ENCODE peak calls at places on chromosomes 2 and 18, in ten cellular contexts. P is GM23248, T is ovary, E is foreskin keratinocyte, I is neural progenitor cell, O is lung, K is uterus, M is GM23338, X is mammary epithelial cell, J is stomach. R is an unnamed sample.
A peak's percentile ranks its signal among the peaks of the same experiment; 100 is the strongest.

GRCh38 chr2:228701506-228701905 is 520.0 kb upstream of the SPHKAP start:
- DNase-seq in O (no peak), X (no peak), E (no peak), P (no peak), I (no peak), K (no peak), T (no peak), M (no peak), J (no peak), R (no peak)

GRCh38 chr2:178109813-178110212 is 2.4 kb upstream of the RBM45 start:
- DNase-seq in M (peak; percentile 74), J (no peak), O (no peak), K (no peak), E (peak; percentile 33), T (no peak), X (peak; percentile 23), P (peak; percentile 66), I (peak; percentile 51), R (no peak)

GRCh38 chr2:10096641-10097040 is 16.4 kb upstream of the CYS1 start:
- DNase-seq in K (no peak), E (no peak), I (peak; percentile 16), M (no peak), X (no peak), J (no peak), P (no peak), O (no peak), T (no peak), R (no peak)

GRCh38 chr2:177651833-177652232 is 259.3 kb downstream of the AGPS start:
- DNase-seq in J (no peak), T (no peak), O (no peak), P (no peak), E (no peak), K (no peak), I (peak; percentile 78), X (no peak), M (peak; percentile 69), R (no peak)

GRCh38 chr18:10771053-10771709 is 245.4 kb downstream of the NAPG start:
- DNase-seq in M (no peak), I (no peak), P (peak; percentile 16), E (peak; percentile 33), X (peak; percentile 20), K (no peak), J (no peak), O (no peak), T (no peak), R (no peak)

GRCh38 chr2:188497736-188498135 is 206.1 kb downstream of the GULP1 start:
- DNase-seq in I (no peak), E (no peak), O (no peak), J (no peak), P (no peak), M (no peak), X (no peak), T (no peak), K (no peak), R (no peak)

GRCh38 chr18:47100214-47100831 is 50.0 kb downstream of the HDHD2 start:
- DNase-seq in O (peak; percentile 36), I (peak; percentile 67), M (peak; percentile 92), P (peak; percentile 71), X (peak; percentile 52), T (peak; percentile 11), E (peak; percentile 67), K (peak; percentile 44), J (peak; percentile 59), R (no peak)

GRCh38 chr2:143451622-143452021 is 322.4 kb downstream of the ARHGAP15 start:
- DNase-seq in O (no peak), J (no peak), K (no peak), E (peak; percentile 29), I (no peak), T (no peak), P (peak; percentile 35), M (no peak), X (peak; percentile 31), R (no peak)

GRCh38 chr2:112640800-112641675 is 4.7 kb upstream of the SLC20A1 start:
- DNase-seq in M (no peak), J (no peak), T (no peak), K (no peak), P (peak; percentile 90), O (no peak), X (peak; percentile 82), I (no peak), E (no peak), R (peak; percentile 63)

GRCh38 chr18:13319629-13320028 is 101.1 kb downstream of the LDLRAD4 start:
- DNase-seq in I (no peak), X (no peak), O (no peak), M (no peak), E (no peak), K (no peak), P (no peak), J (no peak), T (no peak), R (no peak)

DNA sequence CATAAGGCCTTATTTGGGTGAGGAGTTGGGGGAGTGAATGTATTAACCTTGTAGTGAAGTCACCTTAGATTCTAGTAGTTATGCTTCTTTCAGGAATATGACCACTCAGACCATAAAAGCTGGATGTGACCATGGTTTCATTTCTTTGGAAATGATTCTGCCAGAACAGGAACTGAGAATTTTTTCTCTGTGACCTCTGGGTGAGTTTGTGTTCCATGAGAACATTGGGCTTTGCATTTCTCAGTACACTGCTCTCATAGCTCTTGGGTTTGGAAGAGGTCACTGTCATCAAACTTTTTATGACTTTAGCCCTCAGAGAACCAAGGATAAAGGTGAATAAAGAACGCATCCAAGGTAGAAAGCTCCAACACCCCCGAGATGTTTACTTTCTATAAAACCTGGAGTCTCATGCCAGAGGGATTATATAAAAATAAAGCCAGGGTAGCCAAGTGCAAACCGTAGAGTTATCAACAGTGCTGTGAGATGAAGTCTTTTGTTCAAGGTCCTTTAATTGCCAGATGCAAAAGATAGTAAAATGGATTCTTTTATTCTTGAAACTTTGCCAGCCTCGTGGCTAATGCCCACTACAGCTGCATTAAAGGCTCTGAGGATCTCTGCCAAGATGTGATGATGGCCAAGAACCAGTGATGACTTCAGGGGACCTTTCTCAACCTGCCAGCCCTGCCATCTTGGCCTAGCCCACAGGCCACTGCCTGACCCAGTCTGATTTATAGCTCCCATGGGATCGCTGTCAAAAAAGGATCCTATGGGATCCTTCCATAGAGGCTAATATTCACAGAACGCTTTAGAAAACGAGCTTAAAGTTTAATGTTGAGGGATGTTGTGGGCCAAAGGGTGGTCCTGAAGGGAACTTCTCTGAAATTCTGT is 27.7 kb upstream of the MAT2A start:
- DNase-seq in O (no peak), J (no peak), I (no peak), E (no peak), X (no peak), M (no peak), K (no peak), P (no peak), T (no peak), R (no peak)
- H3K27ac ChIP-seq in O (peak overlapping the region; percentile 12), J (peak overlapping the region; percentile 51), I (no peak overlapping the region), E (no peak overlapping the region), X (no peak overlapping the region), M (no peak overlapping the region), K (peak overlapping the region; percentile 25), P (no peak overlapping the region), T (no peak overlapping the region), R (no peak overlapping the region)

GRCh38 chr2:41989503-41990180 is 58.2 kb upstream of the PKDCC start:
- DNase-seq in X (no peak), I (peak; percentile 32), K (no peak), T (no peak), E (no peak), P (no peak), O (no peak), J (no peak), M (no peak), R (no peak)
- H3K27ac ChIP-seq in X (no peak overlapping the region), I (no peak overlapping the region), K (no peak overlapping the region), T (peak overlapping the region; percentile 32), E (no peak overlapping the region), P (no peak overlapping the region), O (no peak overlapping the region), J (no peak overlapping the region), M (no peak overlapping the region), R (peak overlapping the region; percentile 94)

DNA sequence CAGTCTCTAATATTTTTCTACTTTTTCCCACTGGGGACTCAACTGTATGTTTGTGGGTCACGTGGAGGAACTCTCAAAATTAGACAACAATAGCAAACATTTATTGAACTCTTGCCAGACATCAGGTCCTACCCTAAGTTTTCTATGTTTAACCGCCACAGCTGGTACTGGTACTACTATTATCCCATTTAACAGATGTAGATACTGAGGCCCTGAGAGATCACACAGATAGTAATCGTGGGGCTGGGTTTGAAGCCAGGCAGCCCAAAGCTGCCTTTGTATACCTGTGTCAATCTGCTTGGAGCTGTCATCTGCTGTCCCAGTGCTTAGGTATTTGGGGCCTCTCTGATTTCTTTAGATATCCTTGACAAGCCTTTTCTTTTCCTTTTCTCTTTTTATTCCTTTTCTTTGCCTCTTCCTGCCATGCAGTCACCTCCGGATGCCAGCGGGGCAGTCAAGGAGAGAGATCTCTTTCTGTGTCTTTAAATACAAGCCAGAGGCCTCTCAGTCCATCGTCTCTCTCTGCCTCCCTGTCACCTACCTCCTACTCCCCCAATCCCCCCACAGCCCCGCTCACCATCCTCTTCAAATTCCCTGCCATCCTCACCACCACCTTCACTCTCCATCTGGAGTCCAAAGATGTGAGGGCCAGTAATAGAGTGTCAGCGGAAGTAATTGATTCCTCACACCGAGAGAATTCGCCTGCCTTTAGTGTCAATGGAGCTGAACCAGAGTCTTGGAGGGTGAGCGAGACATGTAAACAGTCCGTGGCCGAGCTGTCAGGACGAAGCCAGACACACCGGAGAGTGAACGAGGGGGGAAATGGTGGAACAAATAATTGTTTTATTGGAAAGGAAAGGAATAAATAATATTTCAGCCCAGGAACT is 23.5 kb downstream of the NRP2 start:
- DNase-seq in M (no peak), I (no peak), T (no peak), K (no peak), O (no peak), P (no peak), E (no peak), J (no peak), X (no peak), R (no peak)
- H3K27ac ChIP-seq in M (no peak overlapping the region), I (no peak overlapping the region), T (peak overlapping the region; percentile 74), K (peak overlapping the region; percentile 98), O (peak overlapping the region; percentile 71), P (peak overlapping the region; percentile 81), E (no peak overlapping the region), J (peak overlapping the region; percentile 83), X (no peak overlapping the region), R (peak overlapping the region; percentile 42)

DNA sequence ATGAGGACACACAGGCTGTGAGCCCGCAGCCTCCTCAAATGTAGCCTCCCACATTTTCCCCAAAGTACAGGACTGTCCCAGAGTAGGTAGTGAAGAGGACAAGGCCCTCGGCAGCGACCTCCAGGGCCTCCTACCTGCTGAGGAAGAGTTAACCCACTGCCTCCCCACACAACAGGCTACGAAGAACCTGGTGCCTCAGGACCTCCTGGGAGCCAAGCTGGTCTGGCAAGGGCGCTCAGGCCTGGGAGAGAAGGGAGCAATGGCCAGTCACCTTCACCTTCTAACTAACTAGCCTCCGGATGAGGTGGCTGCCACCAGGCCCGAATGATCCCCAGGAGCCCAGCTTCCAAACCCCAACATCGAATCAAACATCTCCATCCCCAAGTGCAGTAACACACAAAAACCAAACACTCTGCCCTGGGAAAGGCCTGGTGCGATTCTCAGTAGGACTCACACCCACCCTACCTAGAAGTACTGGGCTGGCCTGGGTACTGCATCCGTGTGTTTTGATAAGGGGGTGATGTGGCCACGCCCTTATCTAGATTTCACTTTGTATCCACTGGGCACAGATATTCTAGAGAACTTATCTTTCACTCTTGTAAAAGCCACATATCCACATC is 9.5 kb downstream of the ERFE start:
- DNase-seq in X (no peak), T (no peak), J (no peak), M (no peak), O (no peak), K (no peak), E (no peak), I (no peak), P (no peak), R (no peak)
- H3K27ac ChIP-seq in X (no peak overlapping the region), T (no peak overlapping the region), J (peak overlapping the region; percentile 76), M (no peak overlapping the region), O (no peak overlapping the region), K (peak overlapping the region; percentile 13), E (peak overlapping the region; percentile 68), I (no peak overlapping the region), P (peak overlapping the region; percentile 96), R (peak overlapping the region; percentile 78)